ENCODE peak calls at places on chromosomes 11 and 22, in eight cellular contexts. One of them, this sample, is unnamed.

GRCh38 chr11:65035579-65035978 is 5.4 kb upstream of the SAC3D1 start:
- DNase-seq in effector memory CD4-positive, alpha-beta T cell: no peak
- DNase-seq in heart right ventricle: no peak
- DNase-seq in CD4-positive, alpha-beta memory T cell: no peak
- DNase-seq in trophoblast cell: no peak
- DNase-seq in ascending aorta: no peak
- DNase-seq in K562: no peak
- DNase-seq in suprapubic skin: no peak
- DNase-seq in this sample: no peak

GRCh38 chr11:66749091-66749490 is 20.1 kb upstream of the SPTBN2 start:
- DNase-seq in trophoblast cell: no peak
- DNase-seq in CD4-positive, alpha-beta memory T cell: no peak
- DNase-seq in ascending aorta: no peak
- DNase-seq in effector memory CD4-positive, alpha-beta T cell: no peak
- DNase-seq in K562: no peak
- DNase-seq in heart right ventricle: no peak
- DNase-seq in suprapubic skin: no peak
- DNase-seq in this sample: no peak

GRCh38 chr22:49233507-49234100 is 594.1 kb downstream of the BRD1 start:
- DNase-seq in K562: no peak
- DNase-seq in effector memory CD4-positive, alpha-beta T cell: no peak
- DNase-seq in trophoblast cell: no peak
- DNase-seq in ascending aorta: no peak
- DNase-seq in heart right ventricle: no peak
- DNase-seq in CD4-positive, alpha-beta memory T cell: no peak
- DNase-seq in suprapubic skin: peak; percentile 20
- DNase-seq in this sample: no peak

GRCh38 chr11:91173701-91174100 is 950.9 kb upstream of the CHORDC1 start:
- DNase-seq in K562: no peak
- DNase-seq in trophoblast cell: no peak
- DNase-seq in ascending aorta: no peak
- DNase-seq in effector memory CD4-positive, alpha-beta T cell: no peak
- DNase-seq in heart right ventricle: no peak
- DNase-seq in CD4-positive, alpha-beta memory T cell: no peak
- DNase-seq in suprapubic skin: no peak
- DNase-seq in this sample: no peak

GRCh38 chr11:120098503-120099054 is 39.3 kb downstream of the TRIM29 start:
- DNase-seq in effector memory CD4-positive, alpha-beta T cell: no peak
- DNase-seq in ascending aorta: no peak
- DNase-seq in trophoblast cell: no peak
- DNase-seq in K562: no peak
- DNase-seq in CD4-positive, alpha-beta memory T cell: no peak
- DNase-seq in suprapubic skin: no peak
- DNase-seq in heart right ventricle: no peak
- DNase-seq in this sample: no peak

GRCh38 chr11:34633990-34634725 is 13.3 kb downstream of the EHF start:
- DNase-seq in heart right ventricle: no peak
- DNase-seq in trophoblast cell: peak; percentile 38
- DNase-seq in effector memory CD4-positive, alpha-beta T cell: no peak
- DNase-seq in ascending aorta: no peak
- DNase-seq in CD4-positive, alpha-beta memory T cell: no peak
- DNase-seq in suprapubic skin: no peak
- DNase-seq in K562: no peak
- DNase-seq in this sample: no peak

GRCh38 chr11:8699903-8700302 is 17.3 kb downstream of the RPL27A start:
- DNase-seq in ascending aorta: no peak
- DNase-seq in heart right ventricle: peak; percentile 45
- DNase-seq in K562: no peak
- DNase-seq in suprapubic skin: no peak
- DNase-seq in effector memory CD4-positive, alpha-beta T cell: no peak
- DNase-seq in trophoblast cell: no peak
- DNase-seq in CD4-positive, alpha-beta memory T cell: no peak
- DNase-seq in this sample: no peak

GRCh38 chr11:16945671-16946469 is 68.3 kb downstream of the PLEKHA7 start:
- DNase-seq in effector memory CD4-positive, alpha-beta T cell: no peak
- DNase-seq in heart right ventricle: peak; percentile 32
- DNase-seq in ascending aorta: no peak
- DNase-seq in suprapubic skin: no peak
- DNase-seq in K562: peak; percentile 70
- DNase-seq in CD4-positive, alpha-beta memory T cell: peak; percentile 10
- DNase-seq in trophoblast cell: peak; percentile 78
- DNase-seq in this sample: no peak

GRCh38 chr22:44326549-44326881 is 13.8 kb upstream of the SHISAL1 start:
- DNase-seq in K562: no peak
- DNase-seq in ascending aorta: no peak
- DNase-seq in trophoblast cell: no peak
- DNase-seq in effector memory CD4-positive, alpha-beta T cell: no peak
- DNase-seq in suprapubic skin: no peak
- DNase-seq in CD4-positive, alpha-beta memory T cell: no peak
- DNase-seq in heart right ventricle: no peak
- DNase-seq in this sample: no peak

DNA sequence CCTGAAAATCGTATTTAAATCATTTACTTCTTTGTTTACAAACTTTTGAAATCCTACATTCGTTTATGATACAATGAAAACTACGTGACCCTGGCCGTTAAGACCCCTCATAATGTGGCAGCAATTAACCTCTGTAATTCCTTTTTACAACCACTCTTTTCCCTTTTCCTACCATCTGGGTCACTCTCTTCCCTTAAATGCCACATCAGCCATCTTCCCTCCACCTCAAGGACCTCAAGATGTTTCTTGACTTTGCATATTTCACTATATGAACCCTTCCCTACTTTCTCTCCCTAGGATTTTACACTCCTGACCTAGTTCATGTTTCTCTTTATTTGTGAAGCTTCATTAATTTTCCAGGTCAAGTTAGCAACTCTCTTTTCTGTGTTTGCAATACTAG is 26.8 kb downstream of the OR2AG2 start:
- DNase-seq in suprapubic skin: no peak
- DNase-seq in trophoblast cell: no peak
- DNase-seq in ascending aorta: no peak
- DNase-seq in CD4-positive, alpha-beta memory T cell: no peak
- DNase-seq in K562: no peak
- DNase-seq in heart right ventricle: no peak
- DNase-seq in effector memory CD4-positive, alpha-beta T cell: no peak
- DNase-seq in this sample: no peak
- H3K4me3 ChIP-seq in suprapubic skin: no peak overlapping the region
- H3K4me3 ChIP-seq in trophoblast cell: no peak overlapping the region
- H3K4me3 ChIP-seq in ascending aorta: no peak overlapping the region
- H3K4me3 ChIP-seq in CD4-positive, alpha-beta memory T cell: peak overlapping the region; percentile 75
- H3K4me3 ChIP-seq in K562: no peak overlapping the region
- H3K4me3 ChIP-seq in heart right ventricle: no peak overlapping the region
- H3K4me3 ChIP-seq in effector memory CD4-positive, alpha-beta T cell: peak overlapping the region; percentile 69
- H3K4me3 ChIP-seq in this sample: no peak overlapping the region

DNA sequence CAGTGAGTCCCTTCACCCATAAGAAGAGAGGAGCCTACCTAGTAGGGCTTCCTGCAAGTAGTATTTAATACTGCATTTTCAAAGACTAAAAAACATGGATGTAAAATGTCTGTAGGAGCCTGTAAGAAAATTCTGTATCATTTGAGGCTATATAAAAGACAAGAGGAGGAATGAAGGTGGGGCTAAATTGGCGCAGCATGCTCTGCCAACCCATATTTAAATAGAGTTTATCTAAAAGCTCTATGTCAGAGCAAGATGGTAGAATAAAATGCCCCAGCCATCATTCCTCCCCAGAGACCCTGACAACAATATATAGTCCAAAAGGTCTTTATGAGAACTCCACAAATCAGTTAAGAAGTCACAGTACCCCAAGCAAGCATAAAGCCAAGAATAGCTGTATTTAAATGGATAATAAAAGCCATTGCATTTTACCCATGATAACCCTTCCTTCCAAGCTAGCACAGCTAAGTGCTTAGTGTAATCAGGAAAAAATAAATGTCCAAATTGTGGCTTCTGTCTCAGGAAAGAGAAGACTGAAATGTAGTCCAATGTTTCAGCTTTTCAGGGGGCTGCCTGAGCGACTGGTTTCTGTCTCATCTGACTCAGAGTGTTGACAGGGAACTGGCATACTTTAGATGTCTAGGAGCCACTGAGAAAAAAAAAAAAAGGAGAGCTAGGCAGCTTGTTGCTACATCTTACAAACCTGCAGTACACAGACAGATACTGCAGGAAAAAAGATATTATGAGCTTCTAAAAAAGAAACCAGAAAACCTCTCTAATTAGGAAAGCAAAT is 258.6 kb downstream of the METTL15 start:
- DNase-seq in K562: no peak
- DNase-seq in heart right ventricle: no peak
- DNase-seq in effector memory CD4-positive, alpha-beta T cell: no peak
- DNase-seq in ascending aorta: no peak
- DNase-seq in CD4-positive, alpha-beta memory T cell: no peak
- DNase-seq in trophoblast cell: peak; percentile 17
- DNase-seq in suprapubic skin: no peak
- DNase-seq in this sample: peak; percentile 15
- H3K9me3 ChIP-seq in K562: no peaks in the 10 kb centered on the region
- H3K9me3 ChIP-seq in heart right ventricle: peaks cover 22% of the 10 kb centered on the region
- H3K9me3 ChIP-seq in effector memory CD4-positive, alpha-beta T cell: peaks cover 4% of the 10 kb centered on the region
- H3K9me3 ChIP-seq in ascending aorta: no peaks in the 10 kb centered on the region
- H3K9me3 ChIP-seq in CD4-positive, alpha-beta memory T cell: no peaks in the 10 kb centered on the region
- H3K9me3 ChIP-seq in trophoblast cell: no peaks in the 10 kb centered on the region
- H3K9me3 ChIP-seq in suprapubic skin: peaks cover 9% of the 10 kb centered on the region
- H3K9me3 ChIP-seq in this sample: no peaks in the 10 kb centered on the region

GRCh38 chr22:46537946-46538815 is 761 bp upstream of the CELSR1 start:
- DNase-seq in effector memory CD4-positive, alpha-beta T cell: no peak
- DNase-seq in ascending aorta: no peak
- DNase-seq in trophoblast cell: peak; percentile 59
- DNase-seq in CD4-positive, alpha-beta memory T cell: no peak
- DNase-seq in K562: no peak
- DNase-seq in heart right ventricle: no peak
- DNase-seq in suprapubic skin: no peak
- DNase-seq in this sample: no peak
- H3K4me3 ChIP-seq in effector memory CD4-positive, alpha-beta T cell: peak overlapping the region; percentile 25
- H3K4me3 ChIP-seq in ascending aorta: peak overlapping the region; percentile 55
- H3K4me3 ChIP-seq in trophoblast cell: peak overlapping the region; percentile 63
- H3K4me3 ChIP-seq in CD4-positive, alpha-beta memory T cell: no peak overlapping the region
- H3K4me3 ChIP-seq in K562: no peak overlapping the region
- H3K4me3 ChIP-seq in heart right ventricle: peak overlapping the region; percentile 49
- H3K4me3 ChIP-seq in suprapubic skin: peak overlapping the region; percentile 63
- H3K4me3 ChIP-seq in this sample: peak overlapping the region; percentile 31

GRCh38 chr22:47249370-47249928 is 487.0 kb downstream of the TBC1D22A start:
- DNase-seq in heart right ventricle: no peak
- DNase-seq in effector memory CD4-positive, alpha-beta T cell: no peak
- DNase-seq in CD4-positive, alpha-beta memory T cell: no peak
- DNase-seq in trophoblast cell: no peak
- DNase-seq in suprapubic skin: no peak
- DNase-seq in ascending aorta: no peak
- DNase-seq in K562: no peak
- DNase-seq in this sample: no peak
- H3K9me3 ChIP-seq in heart right ventricle: peaks cover 8% of the 10 kb centered on the region
- H3K9me3 ChIP-seq in effector memory CD4-positive, alpha-beta T cell: no peaks in the 10 kb centered on the region
- H3K9me3 ChIP-seq in CD4-positive, alpha-beta memory T cell: no peaks in the 10 kb centered on the region
- H3K9me3 ChIP-seq in trophoblast cell: peaks cover 57% of the 10 kb centered on the region
- H3K9me3 ChIP-seq in suprapubic skin: no peaks in the 10 kb centered on the region
- H3K9me3 ChIP-seq in ascending aorta: no peaks in the 10 kb centered on the region
- H3K9me3 ChIP-seq in K562: no peaks in the 10 kb centered on the region
- H3K9me3 ChIP-seq in this sample: no peaks in the 10 kb centered on the region

DNA sequence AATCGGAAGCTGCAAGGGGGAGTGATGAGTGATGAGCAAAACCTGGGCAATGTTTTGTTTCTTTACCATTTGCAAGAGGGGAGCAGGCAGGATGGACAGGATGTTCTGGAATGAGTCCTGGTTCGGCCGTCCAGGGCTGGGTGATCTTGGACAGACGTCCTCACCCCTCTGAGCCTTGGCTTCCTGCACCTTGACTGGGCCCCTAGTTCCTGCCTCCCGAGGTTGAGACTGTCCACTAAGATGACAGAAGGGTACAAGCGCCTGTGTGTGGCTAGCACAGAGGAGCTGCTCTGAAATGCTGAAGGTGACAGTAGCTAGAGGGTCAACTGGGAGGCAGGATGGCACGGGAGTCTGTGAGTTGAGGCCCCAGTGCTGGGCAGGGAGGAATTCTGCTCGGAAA is 306.2 kb downstream of the MN1 start:
- DNase-seq in heart right ventricle: no peak
- DNase-seq in suprapubic skin: no peak
- DNase-seq in effector memory CD4-positive, alpha-beta T cell: no peak
- DNase-seq in CD4-positive, alpha-beta memory T cell: no peak
- DNase-seq in ascending aorta: no peak
- DNase-seq in trophoblast cell: no peak
- DNase-seq in K562: no peak
- DNase-seq in this sample: no peak
- H3K4me3 ChIP-seq in heart right ventricle: no peak overlapping the region
- H3K4me3 ChIP-seq in suprapubic skin: no peak overlapping the region
- H3K4me3 ChIP-seq in effector memory CD4-positive, alpha-beta T cell: no peak overlapping the region
- H3K4me3 ChIP-seq in CD4-positive, alpha-beta memory T cell: no peak overlapping the region
- H3K4me3 ChIP-seq in ascending aorta: no peak overlapping the region
- H3K4me3 ChIP-seq in trophoblast cell: no peak overlapping the region
- H3K4me3 ChIP-seq in K562: no peak overlapping the region
- H3K4me3 ChIP-seq in this sample: no peak overlapping the region

GRCh38 chr11:69136471-69136870 is 19.3 kb upstream of the SMIM38 start:
- DNase-seq in ascending aorta: no peak
- DNase-seq in effector memory CD4-positive, alpha-beta T cell: no peak
- DNase-seq in CD4-positive, alpha-beta memory T cell: no peak
- DNase-seq in heart right ventricle: no peak
- DNase-seq in K562: no peak
- DNase-seq in trophoblast cell: no peak
- DNase-seq in suprapubic skin: peak; percentile 32
- DNase-seq in this sample: no peak

GRCh38 chr11:69138265-69138664 is 17.5 kb upstream of the SMIM38 start:
- DNase-seq in CD4-positive, alpha-beta memory T cell: no peak
- DNase-seq in heart right ventricle: no peak
- DNase-seq in trophoblast cell: no peak
- DNase-seq in effector memory CD4-positive, alpha-beta T cell: no peak
- DNase-seq in ascending aorta: no peak
- DNase-seq in K562: peak; percentile 55
- DNase-seq in suprapubic skin: no peak
- DNase-seq in this sample: no peak

GRCh38 chr11:69135420-69136363 is 20.0 kb upstream of the SMIM38 start:
- DNase-seq in trophoblast cell: no peak
- DNase-seq in heart right ventricle: no peak
- DNase-seq in CD4-positive, alpha-beta memory T cell: no peak
- DNase-seq in K562: no peak
- DNase-seq in suprapubic skin: no peak
- DNase-seq in effector memory CD4-positive, alpha-beta T cell: no peak
- DNase-seq in ascending aorta: no peak
- DNase-seq in this sample: no peak

GRCh38 chr11:69134957-69135356 is 20.8 kb upstream of the SMIM38 start:
- DNase-seq in suprapubic skin: no peak
- DNase-seq in ascending aorta: no peak
- DNase-seq in CD4-positive, alpha-beta memory T cell: no peak
- DNase-seq in heart right ventricle: no peak
- DNase-seq in effector memory CD4-positive, alpha-beta T cell: no peak
- DNase-seq in K562: no peak
- DNase-seq in trophoblast cell: no peak
- DNase-seq in this sample: no peak

DNA sequence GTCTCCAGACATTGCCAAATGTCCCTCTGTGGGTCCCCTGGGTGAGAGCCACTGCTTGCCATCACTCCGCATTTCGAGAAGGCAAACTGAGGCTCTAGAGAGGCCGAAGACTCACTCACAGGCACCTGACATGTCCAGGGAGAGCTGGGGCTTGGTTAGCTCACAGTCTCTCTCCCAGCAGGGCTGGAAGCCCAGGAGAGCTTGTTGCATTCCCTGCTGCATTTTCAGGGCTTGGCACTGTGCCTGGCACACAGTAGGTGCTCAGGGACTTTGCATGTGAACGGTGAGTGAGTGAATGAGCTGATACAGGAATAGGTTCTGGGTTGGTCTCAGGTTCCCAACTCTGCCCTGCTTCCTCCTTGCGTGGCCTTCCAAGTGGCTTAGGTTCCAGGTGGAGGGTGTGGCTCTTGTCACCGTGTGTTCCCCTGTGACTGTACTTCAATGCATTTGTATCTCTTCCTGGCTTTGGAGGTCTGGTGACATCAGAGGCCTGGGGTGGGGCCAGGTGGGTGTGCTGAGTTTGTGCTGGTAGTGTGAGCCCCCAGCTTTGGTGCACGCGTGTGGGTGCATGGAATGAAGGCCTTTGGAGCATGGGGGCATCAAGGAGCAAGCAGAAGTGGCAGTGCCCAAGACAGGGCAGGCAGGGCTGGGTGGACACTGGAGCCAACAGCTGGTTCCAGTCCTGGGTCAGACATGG is 18.4 kb upstream of the SMIM38 start:
- DNase-seq in trophoblast cell: no peak
- DNase-seq in suprapubic skin: no peak
- DNase-seq in CD4-positive, alpha-beta memory T cell: no peak
- DNase-seq in effector memory CD4-positive, alpha-beta T cell: no peak
- DNase-seq in ascending aorta: no peak
- DNase-seq in K562: no peak
- DNase-seq in heart right ventricle: no peak
- DNase-seq in this sample: no peak
- H3K9me3 ChIP-seq in trophoblast cell: peaks cover 2% of the 10 kb centered on the region
- H3K9me3 ChIP-seq in suprapubic skin: no peaks in the 10 kb centered on the region
- H3K9me3 ChIP-seq in CD4-positive, alpha-beta memory T cell: no peaks in the 10 kb centered on the region
- H3K9me3 ChIP-seq in effector memory CD4-positive, alpha-beta T cell: no peaks in the 10 kb centered on the region
- H3K9me3 ChIP-seq in ascending aorta: no peaks in the 10 kb centered on the region
- H3K9me3 ChIP-seq in K562: no peaks in the 10 kb centered on the region
- H3K9me3 ChIP-seq in heart right ventricle: no peaks in the 10 kb centered on the region
- H3K9me3 ChIP-seq in this sample: peaks cover 4% of the 10 kb centered on the region